ENCODE peak calls at places on chromosomes 5 and 9, in five cellular contexts. One of them, this sample, is unnamed.

GRCh38 chr5:2207966-2208544 is 325.3 kb upstream of the IRX4 start:
- DNase-seq in PC-3: peak; percentile 54
- DNase-seq in OCI-LY7: no peak
- DNase-seq in SK-N-SH: peak; percentile 44
- DNase-seq in neural progenitor cell: peak; percentile 87
- DNase-seq in this sample: peak; percentile 74

GRCh38 chr9:120368799-120369198 is 211.2 kb downstream of the CDK5RAP2 start:
- DNase-seq in PC-3: no peak
- DNase-seq in OCI-LY7: peak; percentile 8
- DNase-seq in SK-N-SH: no peak
- DNase-seq in neural progenitor cell: no peak
- DNase-seq in this sample: no peak

GRCh38 chr5:5341531-5342292 is 80.8 kb upstream of the ICE1 start:
- DNase-seq in PC-3: peak; percentile 45
- DNase-seq in OCI-LY7: no peak
- DNase-seq in SK-N-SH: no peak
- DNase-seq in neural progenitor cell: no peak
- DNase-seq in this sample: no peak

GRCh38 chr5:149777382-149777781 is 47.3 kb downstream of the PPARGC1B start:
- DNase-seq in PC-3: no peak
- DNase-seq in OCI-LY7: no peak
- DNase-seq in SK-N-SH: no peak
- DNase-seq in neural progenitor cell: peak; percentile 31
- DNase-seq in this sample: peak; percentile 42

GRCh38 chr5:122493091-122493775 is 181.2 kb downstream of the SNCAIP start:
- DNase-seq in PC-3: no peak
- DNase-seq in OCI-LY7: no peak
- DNase-seq in SK-N-SH: peak; percentile 83
- DNase-seq in neural progenitor cell: no peak
- DNase-seq in this sample: no peak

GRCh38 chr9:3746296-3747275 is 220.8 kb upstream of the RFX3 start:
- DNase-seq in PC-3: peak; percentile 91
- DNase-seq in OCI-LY7: no peak
- DNase-seq in SK-N-SH: no peak
- DNase-seq in neural progenitor cell: no peak
- DNase-seq in this sample: no peak

GRCh38 chr9:113349434-113350337 is at the start of gene BSPRY:
- DNase-seq in PC-3: peak; percentile 60
- DNase-seq in OCI-LY7: peak; percentile 25
- DNase-seq in SK-N-SH: peak; percentile 84
- DNase-seq in neural progenitor cell: peak; percentile 66
- DNase-seq in this sample: peak; percentile 71

GRCh38 chr5:315488-316209 is 5.9 kb upstream of the AHRR start:
- DNase-seq in PC-3: no peak
- DNase-seq in OCI-LY7: no peak
- DNase-seq in SK-N-SH: no peak
- DNase-seq in neural progenitor cell: no peak
- DNase-seq in this sample: no peak

GRCh38 chr5:53936481-53937352 is 373.7 kb downstream of the ARL15 start:
- DNase-seq in PC-3: no peak
- DNase-seq in OCI-LY7: no peak
- DNase-seq in SK-N-SH: peak; percentile 9
- DNase-seq in neural progenitor cell: no peak
- DNase-seq in this sample: no peak

GRCh38 chr5:160213537-160213936 is 15.8 kb upstream of the FABP6 start:
- DNase-seq in PC-3: peak; percentile 22
- DNase-seq in OCI-LY7: peak; percentile 32
- DNase-seq in SK-N-SH: no peak
- DNase-seq in neural progenitor cell: no peak
- DNase-seq in this sample: no peak

GRCh38 chr5:61416410-61416809 is 84.4 kb downstream of the ZSWIM6 start:
- DNase-seq in PC-3: no peak
- DNase-seq in OCI-LY7: no peak
- DNase-seq in SK-N-SH: no peak
- DNase-seq in neural progenitor cell: peak; percentile 47
- DNase-seq in this sample: no peak

GRCh38 chr5:69368458-69369368 is 607 bp downstream of the AK6 start:
- DNase-seq in PC-3: peak; percentile 16
- DNase-seq in OCI-LY7: peak; percentile 45
- DNase-seq in SK-N-SH: peak; percentile 46
- DNase-seq in neural progenitor cell: peak; percentile 39
- DNase-seq in this sample: peak; percentile 51

GRCh38 chr9:107274953-107275422 is 8.1 kb upstream of the RAD23B start:
- DNase-seq in PC-3: peak; percentile 88
- DNase-seq in OCI-LY7: no peak
- DNase-seq in SK-N-SH: no peak
- DNase-seq in neural progenitor cell: no peak
- DNase-seq in this sample: no peak

GRCh38 chr9:110767559-110768063 is 99.0 kb downstream of the MUSK start:
- DNase-seq in PC-3: no peak
- DNase-seq in OCI-LY7: no peak
- DNase-seq in SK-N-SH: no peak
- DNase-seq in neural progenitor cell: no peak
- DNase-seq in this sample: no peak

GRCh38 chr5:77679791-77680190 is 41.3 kb upstream of the OTP start:
- DNase-seq in PC-3: no peak
- DNase-seq in OCI-LY7: no peak
- DNase-seq in SK-N-SH: no peak
- DNase-seq in neural progenitor cell: no peak
- DNase-seq in this sample: no peak

GRCh38 chr9:38000735-38001134 is 68.3 kb downstream of the SHB start:
- DNase-seq in PC-3: no peak
- DNase-seq in OCI-LY7: no peak
- DNase-seq in SK-N-SH: no peak
- DNase-seq in neural progenitor cell: no peak
- DNase-seq in this sample: no peak

GRCh38 chr5:1020461-1020961 is 11.9 kb downstream of the NKD2 start:
- DNase-seq in PC-3: no peak
- DNase-seq in OCI-LY7: no peak
- DNase-seq in SK-N-SH: no peak
- DNase-seq in neural progenitor cell: no peak
- DNase-seq in this sample: no peak

DNA sequence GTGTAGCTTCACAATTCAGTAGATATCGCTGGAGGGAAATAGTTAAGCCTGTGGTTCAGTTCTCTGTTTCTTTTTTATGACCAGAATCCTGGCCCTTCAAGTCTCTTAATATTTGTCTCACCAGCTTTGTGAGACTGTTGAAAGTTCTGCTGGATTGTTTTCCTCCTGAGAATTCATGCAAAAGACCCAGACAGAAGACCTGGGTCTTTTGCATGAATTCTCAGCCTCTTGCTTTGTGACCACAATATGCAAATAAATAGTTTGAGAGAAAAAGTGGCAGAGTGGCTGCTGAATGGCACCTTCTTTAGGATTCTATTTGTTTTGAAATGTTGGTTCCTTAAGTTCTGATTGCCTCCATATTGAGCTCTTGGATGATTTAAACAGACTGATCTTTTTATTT is 40.3 kb downstream of the RASA1 start:
- DNase-seq in PC-3: no peak
- DNase-seq in OCI-LY7: peak; percentile 12
- DNase-seq in SK-N-SH: no peak
- DNase-seq in neural progenitor cell: no peak
- DNase-seq in this sample: peak; percentile 39
- H3K27ac ChIP-seq in PC-3: no peak overlapping the region
- H3K27ac ChIP-seq in OCI-LY7: no peak overlapping the region
- H3K27ac ChIP-seq in SK-N-SH: no peak overlapping the region
- H3K27ac ChIP-seq in neural progenitor cell: peak overlapping the region; percentile 51
- H3K27ac ChIP-seq in this sample: peak overlapping the region; percentile 68

GRCh38 chr5:50666261-50667078 is at the start of gene PARP8:
- DNase-seq in PC-3: no peak
- DNase-seq in OCI-LY7: peak; percentile 63
- DNase-seq in SK-N-SH: peak; percentile 83
- DNase-seq in neural progenitor cell: peak; percentile 86
- DNase-seq in this sample: peak; percentile 81
- TF ChIP-seq EZH2phosphoT487 in PC-3: no peak
- TF ChIP-seq EZH2phosphoT487 in OCI-LY7: no peak
- TF ChIP-seq EZH2phosphoT487 in SK-N-SH: no peak
- TF ChIP-seq EZH2phosphoT487 in neural progenitor cell: no peak
- TF ChIP-seq EZH2phosphoT487 in this sample: no peak

GRCh38 chr9:97427885-97428284 is 16.0 kb downstream of the TDRD7 start:
- DNase-seq in PC-3: no peak
- DNase-seq in OCI-LY7: no peak
- DNase-seq in SK-N-SH: no peak
- DNase-seq in neural progenitor cell: no peak
- DNase-seq in this sample: no peak

GRCh38 chr9:97430316-97430715 is 18.4 kb downstream of the TDRD7 start:
- DNase-seq in PC-3: no peak
- DNase-seq in OCI-LY7: no peak
- DNase-seq in SK-N-SH: no peak
- DNase-seq in neural progenitor cell: no peak
- DNase-seq in this sample: no peak

GRCh38 chr9:97425992-97426336 is 14.1 kb downstream of the TDRD7 start:
- DNase-seq in PC-3: peak; percentile 28
- DNase-seq in OCI-LY7: no peak
- DNase-seq in SK-N-SH: no peak
- DNase-seq in neural progenitor cell: no peak
- DNase-seq in this sample: no peak

GRCh38 chr9:97437151-97437550 is 25.3 kb downstream of the TDRD7 start:
- DNase-seq in PC-3: no peak
- DNase-seq in OCI-LY7: no peak
- DNase-seq in SK-N-SH: no peak
- DNase-seq in neural progenitor cell: no peak
- DNase-seq in this sample: no peak

DNA sequence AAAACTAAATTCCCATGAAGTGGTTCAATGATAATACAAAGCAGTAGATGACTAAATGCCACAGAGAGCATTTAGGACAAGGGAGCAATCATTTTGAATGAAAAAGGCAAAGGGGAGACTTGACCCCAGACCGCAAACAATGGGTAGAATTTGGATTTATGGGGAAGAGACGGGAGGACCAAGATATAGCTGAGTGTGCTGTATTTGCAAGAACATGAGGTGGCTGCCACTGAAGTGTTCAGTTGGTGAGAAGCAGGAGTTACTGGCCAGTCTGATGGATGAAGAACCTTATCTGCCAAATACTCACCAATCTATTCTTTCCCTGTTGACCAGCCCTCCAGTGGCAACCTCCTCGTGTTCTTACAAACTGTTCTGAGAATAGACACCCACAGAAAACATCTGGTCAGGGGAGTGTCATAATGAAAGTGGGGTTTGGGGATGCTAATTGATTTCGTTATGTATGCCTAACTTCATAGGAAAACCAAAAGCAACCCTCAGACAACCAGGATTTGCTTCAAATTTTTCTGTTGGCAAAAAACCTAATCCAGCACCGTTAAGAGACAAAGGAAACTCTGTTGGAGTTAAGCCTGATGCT is 19.8 kb downstream of the TDRD7 start:
- DNase-seq in PC-3: no peak
- DNase-seq in OCI-LY7: no peak
- DNase-seq in SK-N-SH: no peak
- DNase-seq in neural progenitor cell: no peak
- DNase-seq in this sample: no peak
- H3K4me1 ChIP-seq in PC-3: no peaks in the 10 kb centered on the region
- H3K4me1 ChIP-seq in OCI-LY7: no peaks in the 10 kb centered on the region
- H3K4me1 ChIP-seq in SK-N-SH: no peaks in the 10 kb centered on the region
- H3K4me1 ChIP-seq in neural progenitor cell: peaks cover 15% of the 10 kb centered on the region
- H3K4me1 ChIP-seq in this sample: peaks cover 7% of the 10 kb centered on the region

GRCh38 chr5:66553368-66553912 is 42.8 kb upstream of the MAST4 start:
- DNase-seq in PC-3: peak; percentile 1
- DNase-seq in OCI-LY7: no peak
- DNase-seq in SK-N-SH: no peak
- DNase-seq in neural progenitor cell: no peak
- DNase-seq in this sample: no peak

GRCh38 chr5:66551920-66552319 is 44.3 kb upstream of the MAST4 start:
- DNase-seq in PC-3: no peak
- DNase-seq in OCI-LY7: no peak
- DNase-seq in SK-N-SH: no peak
- DNase-seq in neural progenitor cell: no peak
- DNase-seq in this sample: no peak

GRCh38 chr5:66554884-66555283 is 41.3 kb upstream of the MAST4 start:
- DNase-seq in PC-3: no peak
- DNase-seq in OCI-LY7: no peak
- DNase-seq in SK-N-SH: no peak
- DNase-seq in neural progenitor cell: no peak
- DNase-seq in this sample: no peak

GRCh38 chr5:66551338-66551737 is 44.9 kb upstream of the MAST4 start:
- DNase-seq in PC-3: no peak
- DNase-seq in OCI-LY7: no peak
- DNase-seq in SK-N-SH: no peak
- DNase-seq in neural progenitor cell: no peak
- DNase-seq in this sample: no peak

GRCh38 chr5:66554211-66554610 is 42.0 kb upstream of the MAST4 start:
- DNase-seq in PC-3: peak; percentile 51
- DNase-seq in OCI-LY7: peak; percentile 82
- DNase-seq in SK-N-SH: no peak
- DNase-seq in neural progenitor cell: no peak
- DNase-seq in this sample: no peak
- H3K27ac ChIP-seq in PC-3: no peak overlapping the region
- H3K27ac ChIP-seq in OCI-LY7: peak overlapping the region; percentile 42
- H3K27ac ChIP-seq in SK-N-SH: no peak overlapping the region
- H3K27ac ChIP-seq in neural progenitor cell: no peak overlapping the region
- H3K27ac ChIP-seq in this sample: no peak overlapping the region

GRCh38 chr9:96607971-96608370 is 11.7 kb downstream of the CDC14B start:
- DNase-seq in PC-3: no peak
- DNase-seq in OCI-LY7: no peak
- DNase-seq in SK-N-SH: peak; percentile 69
- DNase-seq in neural progenitor cell: no peak
- DNase-seq in this sample: no peak
- TF ChIP-seq EZH2phosphoT487 in PC-3: no peak
- TF ChIP-seq EZH2phosphoT487 in OCI-LY7: no peak
- TF ChIP-seq EZH2phosphoT487 in SK-N-SH: no peak
- TF ChIP-seq EZH2phosphoT487 in neural progenitor cell: no peak
- TF ChIP-seq EZH2phosphoT487 in this sample: no peak

This sample was measured in GM23338.